ENCODE peak calls at places on chromosomes 3 and 15, in four cellular contexts. T is neural progenitor cell, F is cardiac muscle cell, P is dorsolateral prefrontal cortex. I is an unnamed sample.
A peak's percentile ranks its signal among the peaks of the same experiment; 100 is the strongest.

GRCh38 chr3:62361261-62361660 is 12.1 kb downstream of the FEZF2 start:
- DNase-seq in T (no peak), P (no peak), F (no peak), I (no peak)

GRCh38 chr15:69224383-69224782 is 63.9 kb downstream of the GLCE start:
- DNase-seq in P (no peak), F (no peak), T (peak; percentile 8), I (no peak)

GRCh38 chr15:84601555-84601838 is 688 bp downstream of the ZSCAN2 start:
- DNase-seq in F (no peak), T (no peak), P (no peak), I (no peak)

GRCh38 chr3:182795383-182795782 is 2.1 kb downstream of the ATP11B start:
- DNase-seq in P (no peak), F (no peak), T (no peak), I (no peak)

GRCh38 chr3:196988241-196989029 is 19.8 kb upstream of the PIGZ start:
- DNase-seq in T (peak; percentile 65), F (peak; percentile 79), P (no peak), I (peak; percentile 68)

GRCh38 chr3:194058189-194058571 is 77.8 kb upstream of the HES1 start:
- DNase-seq in P (peak; percentile 54), T (peak; percentile 93), F (peak; percentile 85), I (peak; percentile 91)

GRCh38 chr3:179825527-179826246 is 172.8 kb downstream of the USP13 start:
- DNase-seq in P (no peak), F (no peak), T (no peak), I (no peak)

GRCh38 chr3:127691974-127692373 is 19.2 kb downstream of the ABTB1 start:
- DNase-seq in P (no peak), F (no peak), T (no peak), I (no peak)

GRCh38 chr3:73637042-73637441 is 12.3 kb upstream of the PDZRN3 start:
- DNase-seq in F (no peak), T (no peak), P (no peak), I (no peak)

GRCh38 chr3:9947025-9947995 is 4.9 kb downstream of the PRRT3 start:
- DNase-seq in P (peak; percentile 51), T (peak; percentile 85), F (peak; percentile 54), I (peak; percentile 84)

GRCh38 chr3:71225951-71226564 is 357.5 kb downstream of the FOXP1 start:
- DNase-seq in F (no peak), T (no peak), P (no peak), I (no peak)

GRCh38 chr3:137410028-137410427 is 354.1 kb upstream of the SOX14 start:
- DNase-seq in F (no peak), P (no peak), T (no peak), I (no peak)

GRCh38 chr3:14503033-14503705 is 37.0 kb downstream of the GRIP2 start:
- DNase-seq in T (no peak), F (no peak), P (no peak), I (no peak)

GRCh38 chr3:153614131-153614530 is 452.1 kb downstream of the RAP2B start:
- DNase-seq in F (no peak), T (no peak), P (no peak), I (no peak)

GRCh38 chr3:12903881-12904280 is 62.5 kb upstream of the RPL32 start:
- DNase-seq in P (no peak), T (no peak), F (no peak), I (no peak)

GRCh38 chr15:41971893-41972340 is 440 bp downstream of the EHD4 start:
- DNase-seq in P (no peak), F (peak; percentile 61), T (peak; percentile 69), I (no peak)

GRCh38 chr3:187280644-187281043 is 10.9 kb downstream of the MASP1 start:
- DNase-seq in T (no peak), P (no peak), F (no peak), I (no peak)

GRCh38 chr3:166052440-166052839 is 215.2 kb upstream of the BCHE start:
- DNase-seq in F (no peak), T (peak; percentile 27), P (no peak), I (peak; percentile 49)

GRCh38 chr3:56042326-56042951 is 425.8 kb downstream of the ERC2 start:
- DNase-seq in T (peak; percentile 62), F (peak; percentile 71), P (no peak), I (no peak)

GRCh38 chr15:80475572-80475971 is 71.4 kb downstream of the ARNT2 start:
- DNase-seq in F (no peak), P (no peak), T (no peak), I (no peak)
- TF ChIP-seq CTCF in F (peak; percentile 14), P (no peak), T (peak; percentile 23), I (peak; percentile 56)

DNA sequence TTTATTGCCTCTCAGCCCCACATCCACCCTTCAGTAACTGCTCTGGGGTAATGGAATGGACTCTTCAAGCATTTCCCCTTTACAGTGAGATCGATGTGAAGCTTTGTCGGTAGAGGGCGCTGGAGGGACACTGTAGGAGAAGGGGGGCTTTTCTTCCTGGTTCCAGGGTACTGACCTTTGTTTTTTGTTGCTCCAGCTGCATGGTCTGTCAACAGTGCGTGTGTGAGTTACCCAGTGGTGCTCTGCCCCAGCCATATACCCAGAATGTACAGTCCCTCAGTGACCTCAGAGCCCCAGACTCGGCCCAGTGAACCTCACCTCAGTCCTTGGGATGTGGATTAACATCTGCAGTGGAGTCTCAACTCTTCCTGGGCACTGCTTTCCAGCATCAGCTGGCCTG is 180.3 kb upstream of the TSC22D2 start:
- DNase-seq in T (peak; percentile 94), F (peak; percentile 90), P (peak; percentile 44), I (peak; percentile 82)
- TF ChIP-seq CTCF in T (peak; percentile 88), F (peak; percentile 87), P (peak; percentile 68), I (peak; percentile 91)

GRCh38 chr15:66788024-66788423 is 86.0 kb downstream of the SMAD6 start:
- DNase-seq in F (no peak), T (no peak), P (no peak), I (no peak)

GRCh38 chr15:66787472-66787871 is 85.4 kb downstream of the SMAD6 start:
- DNase-seq in P (no peak), F (no peak), T (no peak), I (no peak)

GRCh38 chr15:66786222-66786621 is 84.2 kb downstream of the SMAD6 start:
- DNase-seq in F (no peak), P (no peak), T (no peak), I (no peak)

GRCh38 chr15:66786708-66787471 is 84.9 kb downstream of the SMAD6 start:
- DNase-seq in F (no peak), T (no peak), P (no peak), I (no peak)

GRCh38 chr15:66789029-66790025 is 87.3 kb downstream of the SMAD6 start:
- DNase-seq in F (peak; percentile 43), P (no peak), T (no peak), I (peak; percentile 76)
- TF ChIP-seq CTCF in F (peak; percentile 75), P (peak; percentile 15), T (no peak), I (peak; percentile 63)

GRCh38 chr3:57597240-57597972 is at the start of gene ARF4:
- DNase-seq in F (peak; percentile 99), P (peak; percentile 97), T (peak; percentile 99), I (peak; percentile 100)
- TF ChIP-seq CTCF in F (peak; percentile 31), P (peak; percentile 55), T (peak; percentile 35), I (peak; percentile 29)

GRCh38 chr15:45136378-45136764 is 6.6 kb downstream of the DUOX1 start:
- DNase-seq in T (peak; percentile 57), F (peak; percentile 37), P (no peak), I (peak; percentile 60)
- TF ChIP-seq CTCF in T (peak; percentile 50), F (peak; percentile 42), P (no peak), I (peak; percentile 56)